ENCODE peak calls at places on chromosomes 11 and 22, in eight cellular contexts. N is mesenchymal stem cell, P is OCI-LY7, B is uterus, Q is PC-9, F is aorta, U is upper lobe of left lung, I is right cardiac atrium. X is an unnamed sample.

GRCh38 chr11:32615422-32615821 is 31.8 kb downstream of the EIF3M start:
- DNase-seq in N (peak; percentile 11), U (no peak), F (no peak), B (no peak), Q (no peak), P (no peak), I (no peak), X (no peak)

GRCh38 chr11:134346101-134346975 is 14.6 kb downstream of the GLB1L2 start:
- DNase-seq in F (no peak), I (no peak), N (no peak), P (no peak), Q (no peak), B (no peak), U (peak; percentile 58), X (no peak)

GRCh38 chr11:14449302-14449714 is 50.3 kb downstream of the COPB1 start:
- DNase-seq in P (no peak), F (no peak), B (no peak), N (no peak), U (no peak), I (no peak), Q (no peak), X (no peak)

GRCh38 chr11:35911013-35911412 is 32.8 kb upstream of the LDLRAD3 start:
- DNase-seq in B (no peak), U (no peak), P (no peak), F (no peak), I (no peak), N (no peak), Q (no peak), X (no peak)

GRCh38 chr11:61516675-61517516 is 8.3 kb downstream of the LRRC10B start:
- DNase-seq in P (peak; percentile 48), U (peak; percentile 88), F (no peak), Q (peak; percentile 50), N (peak; percentile 50), I (peak; percentile 80), B (peak; percentile 46), X (no peak)

GRCh38 chr11:8807544-8808225 is 103.3 kb upstream of the AKIP1 start:
- DNase-seq in N (peak; percentile 86), B (peak; percentile 69), Q (no peak), U (no peak), F (no peak), I (peak; percentile 79), P (no peak), X (no peak)

GRCh38 chr11:117876341-117877119 is at the start of gene FXYD6:
- DNase-seq in F (no peak), Q (no peak), N (peak; percentile 74), B (peak; percentile 78), I (peak; percentile 86), P (no peak), U (peak; percentile 85), X (no peak)

GRCh38 chr11:1746956-1747752 is 3.2 kb downstream of the IFITM10 start:
- DNase-seq in P (no peak), I (no peak), F (peak; percentile 45), N (no peak), Q (no peak), B (no peak), U (no peak), X (no peak)

GRCh38 chr22:19879248-19879575 is 24.5 kb upstream of the GNB1L start:
- DNase-seq in P (no peak), N (no peak), Q (no peak), U (peak; percentile 69), B (no peak), I (peak; percentile 36), F (peak; percentile 41), X (peak; percentile 44)

GRCh38 chr22:19880786-19881569 is 26.3 kb upstream of the GNB1L start:
- DNase-seq in P (no peak), N (peak; percentile 91), I (peak; percentile 80), Q (peak; percentile 92), B (peak; percentile 27), F (peak; percentile 79), U (no peak), X (peak; percentile 72)

GRCh38 chr22:19878461-19879247 is 24.0 kb upstream of the GNB1L start:
- DNase-seq in B (peak; percentile 12), P (no peak), Q (no peak), I (no peak), U (peak; percentile 72), N (no peak), F (peak; percentile 9), X (peak; percentile 37)

GRCh38 chr22:19879996-19880785 is 25.5 kb upstream of the GNB1L start:
- DNase-seq in P (no peak), I (peak; percentile 34), U (peak; percentile 56), N (no peak), Q (no peak), B (peak; percentile 12), F (peak; percentile 41), X (peak; percentile 30)

GRCh38 chr22:19879651-19879995 is 24.9 kb upstream of the GNB1L start:
- DNase-seq in F (peak; percentile 44), I (no peak), B (peak; percentile 11), U (peak; percentile 62), N (no peak), P (no peak), Q (no peak), X (peak; percentile 39)
- H3K27ac ChIP-seq in F (no peak overlapping the region), I (no peak overlapping the region), B (no peak overlapping the region), U (no peak overlapping the region), N (no peak overlapping the region), P (no peak overlapping the region), Q (no peak overlapping the region), X (no peak overlapping the region)

GRCh38 chr11:2944953-2945756 is 15.9 kb upstream of the PHLDA2 start:
- DNase-seq in B (peak; percentile 89), U (peak; percentile 95), Q (no peak), I (peak; percentile 98), F (peak; percentile 96), N (peak; percentile 92), P (no peak), X (peak; percentile 97)

GRCh38 chr11:2942872-2943710 is 13.9 kb upstream of the PHLDA2 start:
- DNase-seq in B (peak; percentile 13), U (no peak), N (no peak), Q (no peak), F (no peak), P (no peak), I (no peak), X (no peak)

GRCh38 chr11:2942447-2942846 is 13.2 kb upstream of the PHLDA2 start:
- DNase-seq in Q (no peak), U (no peak), I (no peak), B (peak; percentile 15), N (no peak), F (no peak), P (no peak), X (no peak)

GRCh38 chr11:2944530-2944929 is 15.3 kb upstream of the PHLDA2 start:
- DNase-seq in I (no peak), Q (no peak), B (peak; percentile 15), F (no peak), P (no peak), N (no peak), U (peak; percentile 79), X (no peak)

GRCh38 chr11:2943711-2944118 is 14.5 kb upstream of the PHLDA2 start:
- DNase-seq in P (no peak), I (no peak), F (no peak), U (peak; percentile 81), N (no peak), Q (no peak), B (peak; percentile 17), X (peak; percentile 79)
- H3K4me1 ChIP-seq in P (no peaks in the 10 kb centered on the region), I (peaks cover 6% of the 10 kb centered on the region), F (no peaks in the 10 kb centered on the region), U (peaks cover 32% of the 10 kb centered on the region), N (peaks cover 46% of the 10 kb centered on the region), Q (peaks cover 27% of the 10 kb centered on the region), B (no peaks in the 10 kb centered on the region), X (peaks cover 44% of the 10 kb centered on the region)

GRCh38 chr11:128457874-128458273 is 129.5 kb downstream of the ETS1 start:
- DNase-seq in N (no peak), F (no peak), U (no peak), P (no peak), Q (no peak), I (no peak), B (no peak), X (no peak)
- H3K27ac ChIP-seq in N (peak overlapping the region; percentile 17), F (no peak overlapping the region), U (peak overlapping the region; percentile 16), P (no peak overlapping the region), Q (no peak overlapping the region), I (no peak overlapping the region), B (peak overlapping the region; percentile 59), X (no peak overlapping the region)

DNA sequence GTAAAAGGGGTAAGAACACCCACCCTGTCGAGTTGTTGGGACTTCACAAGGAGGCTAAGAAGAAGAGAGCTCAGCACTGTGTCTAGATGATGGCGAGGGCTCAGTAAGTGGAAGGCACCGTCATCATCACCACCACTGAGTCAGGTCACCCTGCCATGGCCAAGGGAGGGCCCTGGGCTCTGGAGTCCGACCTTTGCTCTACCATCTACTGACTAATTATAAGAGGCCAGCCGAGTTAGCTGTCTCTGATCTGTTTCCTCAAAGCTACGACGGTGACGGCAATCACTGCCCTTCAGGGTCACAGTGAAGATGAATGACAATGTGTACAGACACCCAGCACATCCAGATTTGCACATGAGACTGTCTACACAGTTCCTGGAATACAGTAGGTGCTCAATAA is 29.3 kb downstream of the KIAA0930 start:
- DNase-seq in N (peak; percentile 39), U (no peak), P (no peak), F (peak; percentile 42), Q (no peak), B (no peak), I (no peak), X (no peak)
- H3K4me1 ChIP-seq in N (peaks cover 57% of the 10 kb centered on the region), U (peaks cover 8% of the 10 kb centered on the region), P (peaks cover 11% of the 10 kb centered on the region), F (no peaks in the 10 kb centered on the region), Q (no peaks in the 10 kb centered on the region), B (no peaks in the 10 kb centered on the region), I (peaks cover 5% of the 10 kb centered on the region), X (peaks cover 30% of the 10 kb centered on the region)

DNA sequence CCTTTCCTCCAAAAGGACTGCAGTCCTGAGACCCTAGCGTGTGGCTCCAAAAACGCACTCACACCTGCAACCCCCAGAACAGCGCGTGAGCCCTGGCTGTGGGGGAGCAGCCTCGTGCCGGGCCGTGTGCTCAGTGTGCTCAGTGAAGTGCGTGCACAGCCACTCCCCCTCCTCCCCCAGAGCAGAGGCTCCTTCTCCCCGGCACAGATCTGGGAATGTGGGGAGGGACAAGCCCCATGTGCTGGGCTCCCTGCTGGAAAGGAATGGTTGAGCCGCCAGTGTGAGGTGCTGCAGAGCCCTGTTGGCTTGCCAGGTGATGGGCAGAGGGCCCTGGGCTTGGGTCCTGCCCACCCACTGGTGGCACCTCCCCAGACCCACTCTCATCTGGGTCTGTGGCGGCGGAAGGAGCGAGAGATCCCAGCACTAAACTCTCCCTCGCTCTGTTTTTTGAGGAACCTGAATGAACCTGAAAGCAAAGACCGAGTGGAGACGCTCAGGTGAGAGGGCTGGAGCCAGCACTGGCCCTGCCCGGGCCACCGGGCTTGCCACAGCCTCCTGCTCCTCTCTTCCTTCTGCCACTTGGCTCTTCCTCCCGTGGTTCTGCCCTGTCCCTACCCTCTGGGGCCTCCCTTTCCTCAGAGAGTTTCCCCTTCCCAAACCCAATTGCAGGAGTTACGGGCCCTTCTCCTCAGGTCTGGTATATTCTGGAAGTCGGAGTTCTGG is 9.0 kb downstream of the RCOR2 start:
- DNase-seq in Q (no peak), P (no peak), U (no peak), N (no peak), B (peak; percentile 53), F (no peak), I (no peak), X (no peak)
- H3K27ac ChIP-seq in Q (no peak overlapping the region), P (no peak overlapping the region), U (no peak overlapping the region), N (no peak overlapping the region), B (peak overlapping the region; percentile 59), F (no peak overlapping the region), I (no peak overlapping the region), X (no peak overlapping the region)

GRCh38 chr11:110093407-110094297 is 460 bp downstream of the ZC3H12C start:
- DNase-seq in U (peak; percentile 92), Q (peak; percentile 49), B (peak; percentile 61), N (peak; percentile 74), I (peak; percentile 88), F (peak; percentile 77), P (no peak), X (peak; percentile 73)
- H3K4me1 ChIP-seq in U (peaks cover 13% of the 10 kb centered on the region), Q (peaks cover 54% of the 10 kb centered on the region), B (no peaks in the 10 kb centered on the region), N (peaks cover 7% of the 10 kb centered on the region), I (no peaks in the 10 kb centered on the region), F (peaks cover 9% of the 10 kb centered on the region), P (no peaks in the 10 kb centered on the region), X (peaks cover 20% of the 10 kb centered on the region)

GRCh38 chr11:74605403-74605802 is 13.0 kb downstream of the POLD3 start:
- DNase-seq in F (no peak), Q (no peak), N (no peak), P (no peak), I (no peak), B (no peak), U (no peak), X (no peak)
- H3K27ac ChIP-seq in F (no peak overlapping the region), Q (no peak overlapping the region), N (no peak overlapping the region), P (no peak overlapping the region), I (no peak overlapping the region), B (peak overlapping the region; percentile 10), U (no peak overlapping the region), X (no peak overlapping the region)